ENCODE peak calls at places on chromosomes 13 and 19, in six cellular contexts. J is CD8-positive, alpha-beta memory T cell; D is GM06990; K is SK-N-SH; C is uterus; A is thoracic aorta. S is an unnamed sample. For H3K36me3, the result is how much of the 10 kb centered on the place peaks cover.

GRCh38 chr19:48964205-48965032 is 690 bp upstream of the FTL start:
- DNase-seq in J (peak), D (no peak), K (no peak), C (no peak), A (no peak), S (peak)

GRCh38 chr13:20714563-20715339 is 11.3 kb downstream of the IL17D start:
- DNase-seq in J (no peak), D (no peak), K (no peak), C (no peak), A (no peak), S (no peak)

GRCh38 chr13:93794197-93794885 is 567.7 kb downstream of the GPC6 start:
- DNase-seq in J (no peak), D (peak), K (no peak), C (no peak), A (no peak), S (no peak)

GRCh38 chr19:48497728-48498575 is 13.7 kb downstream of the LMTK3 start:
- DNase-seq in J (no peak), D (no peak), K (peak), C (no peak), A (no peak), S (peak)

GRCh38 chr13:113887700-113888201 is 23.9 kb upstream of the GAS6 start:
- DNase-seq in J (no peak), D (no peak), K (no peak), C (no peak), A (no peak), S (no peak)

GRCh38 chr13:34002141-34002540 is 184.2 kb downstream of the RFC3 start:
- DNase-seq in J (no peak), D (no peak), K (no peak), C (no peak), A (no peak), S (no peak)

GRCh38 chr19:4374451-4375163 is 25.7 kb downstream of the SH3GL1 start:
- DNase-seq in J (no peak), D (no peak), K (no peak), C (peak), A (peak), S (no peak)

GRCh38 chr13:99033814-99034213 is 56.0 kb upstream of the DOCK9 start:
- DNase-seq in J (peak), D (no peak), K (peak), C (no peak), A (no peak), S (peak)

GRCh38 chr13:114145256-114145655 is 12.8 kb upstream of the RASA3 start:
- DNase-seq in J (no peak), D (no peak), K (peak), C (no peak), A (no peak), S (no peak)

GRCh38 chr13:31038834-31039552 is 106.5 kb downstream of the TEX26 start:
- DNase-seq in J (no peak), D (peak), K (no peak), C (no peak), A (no peak), S (no peak)

GRCh38 chr19:42276284-42276683 is 7.2 kb downstream of the CIC start:
- DNase-seq in J (no peak), D (peak), K (no peak), C (no peak), A (no peak), S (no peak)

GRCh38 chr13:113591750-113592149 is 7.2 kb downstream of the TFDP1 start:
- DNase-seq in J (no peak), D (no peak), K (peak), C (no peak), A (no peak), S (no peak)

GRCh38 chr13:44703371-44703770 is 127.2 kb upstream of the TSC22D1 start:
- DNase-seq in J (no peak), D (no peak), K (no peak), C (no peak), A (no peak), S (no peak)

GRCh38 chr13:41222259-41222852 is 28.0 kb upstream of the KBTBD7 start:
- DNase-seq in J (peak), D (no peak), K (peak), C (peak), A (no peak), S (peak)

GRCh38 chr19:34507414-34508067 is 26.0 kb downstream of the WTIP start:
- DNase-seq in J (no peak), D (no peak), K (peak), C (no peak), A (no peak), S (no peak)
- H3K36me3 ChIP-seq in J (under half), D (under half), K (under half), C (under half), A (under half), S (under half)

GRCh38 chr19:39356647-39357046 is 14.4 kb downstream of the SAMD4B start:
- DNase-seq in J (no peak), D (no peak), K (no peak), C (no peak), A (no peak), S (no peak)

GRCh38 chr19:39359026-39359425 is 16.8 kb downstream of the SAMD4B start:
- DNase-seq in J (no peak), D (no peak), K (no peak), C (no peak), A (no peak), S (no peak)

GRCh38 chr19:39355253-39355652 is 13.0 kb downstream of the SAMD4B start:
- DNase-seq in J (no peak), D (no peak), K (no peak), C (no peak), A (no peak), S (no peak)

GRCh38 chr19:39352549-39353285 is 10.5 kb downstream of the SAMD4B start:
- DNase-seq in J (no peak), D (no peak), K (no peak), C (no peak), A (no peak), S (no peak)

DNA sequence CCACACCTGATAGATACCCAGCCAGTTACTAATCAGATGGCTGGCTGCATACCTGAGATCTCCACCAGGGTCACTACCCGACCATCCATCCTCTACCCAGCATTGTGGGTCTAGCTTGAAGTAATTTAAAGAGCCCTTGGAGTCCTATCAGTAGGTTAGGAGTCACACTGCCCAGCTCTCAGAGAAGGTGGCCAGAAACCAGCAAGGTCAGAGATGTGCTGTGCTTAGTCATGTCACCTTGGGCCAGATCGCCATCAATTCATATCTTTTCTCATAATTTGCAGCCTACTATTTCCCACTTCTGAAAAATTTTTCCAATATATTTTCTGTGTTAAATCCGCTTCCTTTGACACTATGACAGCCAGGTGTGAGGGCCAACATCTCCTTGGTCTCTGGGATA is 13.9 kb downstream of the SAMD4B start:
- DNase-seq in J (no peak), D (no peak), K (no peak), C (no peak), A (no peak), S (no peak)
- H3K36me3 ChIP-seq in J (under half), D (under half), K (half or more), C (under half), A (half or more), S (under half)

GRCh38 chr19:1818549-1819195 is 6.6 kb upstream of the ATP8B3 start:
- DNase-seq in J (no peak), D (peak), K (no peak), C (no peak), A (no peak), S (no peak)
- H3K36me3 ChIP-seq in J (under half), D (under half), K (half or more), C (under half), A (half or more), S (under half)

DNA sequence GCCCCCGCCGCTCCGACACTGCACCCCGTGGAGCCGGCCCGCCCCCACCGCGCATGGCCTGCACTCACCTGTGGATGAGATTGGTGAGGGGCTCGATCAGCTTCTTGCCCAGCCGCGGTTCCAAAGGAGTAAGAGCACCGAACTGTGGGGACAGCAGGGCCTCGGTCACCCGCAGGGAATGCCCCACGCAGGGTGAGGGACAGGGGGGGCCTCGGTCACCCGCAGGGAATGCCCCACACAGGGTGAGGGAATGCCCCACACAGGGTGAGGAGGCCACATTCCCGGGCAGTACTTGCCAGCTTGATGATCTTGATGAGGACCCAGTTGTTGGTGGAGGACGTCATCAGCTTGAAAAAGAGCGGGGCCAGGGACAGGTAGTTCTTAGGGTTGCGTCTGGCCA is 22.3 kb downstream of the AP3D1 start:
- DNase-seq in J (no peak), D (no peak), K (no peak), C (no peak), A (no peak), S (no peak)
- H3K36me3 ChIP-seq in J (under half), D (under half), K (half or more), C (under half), A (under half), S (under half)

GRCh38 chr19:21358768-21359451 is at the start of gene ZNF738:
- DNase-seq in J (peak), D (peak), K (peak), C (peak), A (peak), S (peak)
- H3K36me3 ChIP-seq in J (under half), D (under half), K (under half), C (under half), A (under half), S (under half)

GRCh38 chr19:44496711-44497110 is 3.6 kb downstream of the ZNF180 start:
- DNase-seq in J (no peak), D (no peak), K (no peak), C (no peak), A (no peak), S (no peak)
- H3K36me3 ChIP-seq in J (under half), D (under half), K (under half), C (under half), A (half or more), S (under half)